ENCODE peak calls at places on chromosomes 16 and 17, in six cellular contexts. One of them, this sample, is unnamed.

GRCh38 chr16:85563515-85564276 is 49.4 kb upstream of the GSE1 start:
- DNase-seq in upper lobe of right lung: peak; percentile 91
- DNase-seq in RCC 7860: peak; percentile 71
- DNase-seq in HT1080: no peak
- DNase-seq in H54: peak; percentile 88
- DNase-seq in mammary epithelial cell: no peak
- DNase-seq in this sample: no peak

GRCh38 chr16:2838928-2839327 is 8.8 kb downstream of the ZG16B start:
- DNase-seq in upper lobe of right lung: peak; percentile 86
- DNase-seq in RCC 7860: peak; percentile 32
- DNase-seq in HT1080: peak; percentile 74
- DNase-seq in H54: peak; percentile 75
- DNase-seq in mammary epithelial cell: peak; percentile 69
- DNase-seq in this sample: no peak

GRCh38 chr16:1651509-1652342 is 26.4 kb upstream of the JPT2 start:
- DNase-seq in upper lobe of right lung: no peak
- DNase-seq in RCC 7860: no peak
- DNase-seq in HT1080: no peak
- DNase-seq in H54: no peak
- DNase-seq in mammary epithelial cell: no peak
- DNase-seq in this sample: no peak

GRCh38 chr17:30920282-30920681 is 1.5 kb upstream of the ADAP2 start:
- DNase-seq in upper lobe of right lung: no peak
- DNase-seq in RCC 7860: peak; percentile 70
- DNase-seq in HT1080: peak; percentile 63
- DNase-seq in H54: no peak
- DNase-seq in mammary epithelial cell: no peak
- DNase-seq in this sample: no peak

GRCh38 chr17:68378202-68379149 is 78.8 kb downstream of the WIPI1 start:
- DNase-seq in upper lobe of right lung: peak; percentile 95
- DNase-seq in RCC 7860: no peak
- DNase-seq in HT1080: peak; percentile 81
- DNase-seq in H54: peak; percentile 61
- DNase-seq in mammary epithelial cell: peak; percentile 28
- DNase-seq in this sample: no peak

GRCh38 chr16:12757546-12757945 is 46.1 kb downstream of the CPPED1 start:
- DNase-seq in upper lobe of right lung: no peak
- DNase-seq in RCC 7860: no peak
- DNase-seq in HT1080: no peak
- DNase-seq in H54: no peak
- DNase-seq in mammary epithelial cell: no peak
- DNase-seq in this sample: no peak

GRCh38 chr16:73390936-73391335 is 343.0 kb upstream of the ZFHX3 start:
- DNase-seq in upper lobe of right lung: no peak
- DNase-seq in RCC 7860: peak; percentile 98
- DNase-seq in HT1080: peak; percentile 63
- DNase-seq in H54: no peak
- DNase-seq in mammary epithelial cell: no peak
- DNase-seq in this sample: no peak

GRCh38 chr17:32323784-32324590 is 18.0 kb downstream of the C17orf75 start:
- DNase-seq in upper lobe of right lung: no peak
- DNase-seq in RCC 7860: peak; percentile 64
- DNase-seq in HT1080: peak; percentile 34
- DNase-seq in H54: peak; percentile 53
- DNase-seq in mammary epithelial cell: peak; percentile 72
- DNase-seq in this sample: peak; percentile 47

GRCh38 chr17:1029196-1029911 is 32.4 kb downstream of the TIMM22 start:
- DNase-seq in upper lobe of right lung: no peak
- DNase-seq in RCC 7860: no peak
- DNase-seq in HT1080: no peak
- DNase-seq in H54: peak; percentile 42
- DNase-seq in mammary epithelial cell: peak; percentile 20
- DNase-seq in this sample: no peak

GRCh38 chr17:11404431-11404830 is 163.4 kb downstream of the SHISA6 start:
- DNase-seq in upper lobe of right lung: no peak
- DNase-seq in RCC 7860: no peak
- DNase-seq in HT1080: peak; percentile 72
- DNase-seq in H54: no peak
- DNase-seq in mammary epithelial cell: no peak
- DNase-seq in this sample: no peak

GRCh38 chr17:78789149-78789662 is 7.1 kb upstream of the CYTH1 start:
- DNase-seq in upper lobe of right lung: no peak
- DNase-seq in RCC 7860: no peak
- DNase-seq in HT1080: no peak
- DNase-seq in H54: no peak
- DNase-seq in mammary epithelial cell: no peak
- DNase-seq in this sample: no peak

GRCh38 chr17:83200231-83200699 is 120.9 kb downstream of the METRNL start:
- DNase-seq in upper lobe of right lung: peak; percentile 87
- DNase-seq in RCC 7860: no peak
- DNase-seq in HT1080: no peak
- DNase-seq in H54: no peak
- DNase-seq in mammary epithelial cell: no peak
- DNase-seq in this sample: peak; percentile 72

GRCh38 chr16:76854234-76854633 is 336.8 kb upstream of the MON1B start:
- DNase-seq in upper lobe of right lung: no peak
- DNase-seq in RCC 7860: peak; percentile 10
- DNase-seq in HT1080: peak; percentile 35
- DNase-seq in H54: no peak
- DNase-seq in mammary epithelial cell: no peak
- DNase-seq in this sample: no peak

GRCh38 chr16:23479138-23479537 is 26.1 kb upstream of the COG7 start:
- DNase-seq in upper lobe of right lung: no peak
- DNase-seq in RCC 7860: no peak
- DNase-seq in HT1080: no peak
- DNase-seq in H54: no peak
- DNase-seq in mammary epithelial cell: no peak
- DNase-seq in this sample: no peak

GRCh38 chr16:4852221-4852872 is 5.1 kb downstream of the UBN1 start:
- DNase-seq in upper lobe of right lung: no peak
- DNase-seq in RCC 7860: no peak
- DNase-seq in HT1080: peak; percentile 73
- DNase-seq in H54: peak; percentile 70
- DNase-seq in mammary epithelial cell: peak; percentile 48
- DNase-seq in this sample: no peak

GRCh38 chr17:39517224-39517623 is 55.9 kb downstream of the CDK12 start:
- DNase-seq in upper lobe of right lung: no peak
- DNase-seq in RCC 7860: no peak
- DNase-seq in HT1080: peak; percentile 32
- DNase-seq in H54: no peak
- DNase-seq in mammary epithelial cell: peak; percentile 7
- DNase-seq in this sample: no peak

GRCh38 chr17:49995055-49995738 is at the start of gene DLX3:
- DNase-seq in upper lobe of right lung: peak; percentile 89
- DNase-seq in RCC 7860: no peak
- DNase-seq in HT1080: peak; percentile 34
- DNase-seq in H54: no peak
- DNase-seq in mammary epithelial cell: peak; percentile 73
- DNase-seq in this sample: peak; percentile 49

GRCh38 chr17:40329981-40330794 is 21.2 kb downstream of the RARA start:
- DNase-seq in upper lobe of right lung: peak; percentile 82
- DNase-seq in RCC 7860: peak; percentile 34
- DNase-seq in HT1080: no peak
- DNase-seq in H54: no peak
- DNase-seq in mammary epithelial cell: no peak
- DNase-seq in this sample: peak; percentile 79

This sample was measured in B cell.